ENCODE peak calls at places on chromosome 20, in seven cellular contexts. J is hepatocyte, W is PC-3, R is HCT116, Q is GM23338, X is GM23248, O is MM.1S. D is an unnamed sample.

GRCh38 chr20:31608256-31608980 is 3.3 kb downstream of the ID1 start:
- DNase-seq in X (peak; percentile 90), Q (peak; percentile 100), J (peak; percentile 100), O (no peak), R (peak; percentile 91), W (peak; percentile 94), D (peak; percentile 93)

GRCh38 chr20:53255102-53255710 is 283.0 kb downstream of the TSHZ2 start:
- DNase-seq in R (no peak), X (no peak), W (no peak), O (no peak), Q (no peak), J (no peak), D (no peak)

GRCh38 chr20:10433014-10433622 is 904 bp downstream of the MKKS start:
- DNase-seq in J (no peak), W (peak; percentile 26), R (no peak), O (no peak), X (peak; percentile 48), Q (no peak), D (peak; percentile 14)

GRCh38 chr20:13670160-13670559 is 31.4 kb upstream of the TASP1 start:
- DNase-seq in O (no peak), W (no peak), X (no peak), J (no peak), Q (peak; percentile 42), R (no peak), D (no peak)

GRCh38 chr20:47392015-47392720 is 35.7 kb upstream of the ZMYND8 start:
- DNase-seq in R (peak; percentile 81), W (peak; percentile 99), J (no peak), X (peak; percentile 97), O (peak; percentile 36), Q (peak; percentile 16), D (no peak)

GRCh38 chr20:53282217-53282955 is 310.2 kb downstream of the TSHZ2 start:
- DNase-seq in X (no peak), J (no peak), R (no peak), Q (peak; percentile 64), W (no peak), O (no peak), D (peak; percentile 24)

GRCh38 chr20:11447371-11448100 is 470.2 kb upstream of the BTBD3 start:
- DNase-seq in J (no peak), O (no peak), R (no peak), Q (peak; percentile 41), X (no peak), W (no peak), D (no peak)

GRCh38 chr20:59819496-59820203 is 113.8 kb downstream of the SYCP2 start:
- DNase-seq in R (no peak), O (no peak), Q (no peak), J (no peak), W (no peak), X (no peak), D (no peak)

GRCh38 chr20:10710995-10711775 is 37.4 kb upstream of the JAG1 start:
- DNase-seq in W (peak; percentile 55), Q (no peak), X (no peak), J (peak; percentile 55), O (no peak), R (no peak), D (no peak)

GRCh38 chr20:54565255-54565654 is 89.9 kb downstream of the DOK5 start:
- DNase-seq in X (no peak), W (no peak), J (no peak), O (peak; percentile 84), R (no peak), Q (no peak), D (no peak)
- H3K4me2 ChIP-seq in X (no peak overlapping the region), W (no peak overlapping the region), J (no peak overlapping the region), O (peak overlapping the region; percentile 58), R (no peak overlapping the region), Q (no peak overlapping the region), D (no peak overlapping the region)

GRCh38 chr20:664576-664975 is 11.0 kb downstream of the SCRT2 start:
- DNase-seq in Q (no peak), W (no peak), J (no peak), O (no peak), R (no peak), X (no peak), D (no peak)
- TF ChIP-seq EZH2 in Q (peak; percentile 25), W (no peak), J (no peak), O (no peak), R (no peak), X (peak; percentile 66), D (no peak)

GRCh38 chr20:42530855-42531674 is 658.6 kb downstream of the PTPRT start:
- DNase-seq in Q (peak; percentile 13), J (peak; percentile 54), X (peak; percentile 31), O (peak; percentile 63), R (no peak), W (peak; percentile 29), D (peak; percentile 60)

GRCh38 chr20:42531675-42531985 is 658.1 kb downstream of the PTPRT start:
- DNase-seq in J (no peak), W (no peak), R (no peak), O (peak; percentile 48), X (no peak), Q (no peak), D (peak; percentile 10)
- TF ChIP-seq EZH2phosphoT487 in J (no peak), W (no peak), R (no peak), O (no peak), X (no peak), Q (no peak), D (no peak)

DNA sequence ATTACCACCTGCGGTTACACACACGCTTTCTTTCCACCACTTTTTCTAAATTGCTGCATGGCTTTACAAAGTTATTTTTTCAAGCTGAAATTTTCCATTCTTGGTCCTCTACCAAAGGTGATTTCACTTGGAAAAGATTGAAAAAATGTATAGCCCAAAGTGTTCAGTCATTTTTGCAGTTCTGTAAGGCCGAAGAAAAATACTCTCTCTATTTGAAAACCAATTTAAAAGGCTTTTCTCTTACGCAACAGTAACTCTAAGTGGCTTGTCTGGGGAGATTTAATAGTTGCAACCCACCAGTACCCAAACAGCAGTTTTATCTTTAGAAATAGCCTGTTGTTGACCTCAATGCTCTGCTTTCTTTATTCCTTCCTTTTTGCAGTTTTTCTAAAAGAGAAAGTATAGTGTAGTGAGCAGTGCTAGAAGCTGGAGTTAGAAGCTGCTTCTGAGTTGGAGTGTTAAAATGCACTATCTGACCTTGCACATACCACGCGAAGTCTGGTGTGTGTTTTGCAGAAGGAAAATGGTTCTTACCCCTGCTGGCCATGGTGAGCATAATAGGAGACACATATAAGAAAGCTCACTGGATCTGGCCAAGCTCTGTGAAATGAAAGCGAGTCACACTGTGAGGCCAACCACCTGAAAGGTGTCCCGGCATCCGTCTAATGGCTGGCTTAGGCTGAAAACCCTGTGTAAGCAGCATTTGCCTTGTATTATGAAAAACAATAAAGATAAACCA is 271.6 kb upstream of the PRND start:
- DNase-seq in J (peak; percentile 46), O (no peak), X (peak; percentile 42), W (peak; percentile 58), R (peak; percentile 13), Q (peak; percentile 25), D (no peak)
- H3K4me2 ChIP-seq in J (peak overlapping the region; percentile 42), O (no peak overlapping the region), X (peak overlapping the region; percentile 4), W (no peak overlapping the region), R (no peak overlapping the region), Q (no peak overlapping the region), D (peak overlapping the region; percentile 15)

GRCh38 chr20:8132632-8133587 is 844 bp downstream of the PLCB1 start:
- DNase-seq in R (no peak), J (peak; percentile 13), Q (peak; percentile 51), W (no peak), X (peak; percentile 64), O (no peak), D (peak; percentile 44)
- TF ChIP-seq EZH2 in R (no peak), J (no peak), Q (peak; percentile 26), W (no peak), X (no peak), O (no peak), D (peak; percentile 60)

GRCh38 chr20:3173582-3174441 is 463 bp upstream of the LZTS3 start:
- DNase-seq in W (peak; percentile 91), O (peak; percentile 80), J (peak; percentile 97), Q (peak; percentile 95), X (peak; percentile 95), R (peak; percentile 38), D (peak; percentile 98)

GRCh38 chr20:3172126-3172932 is 1.0 kb downstream of the LZTS3 start:
- DNase-seq in Q (no peak), O (no peak), J (no peak), R (no peak), X (no peak), W (no peak), D (no peak)

GRCh38 chr20:3168829-3169590 is 4.3 kb downstream of the LZTS3 start:
- DNase-seq in J (no peak), R (no peak), W (no peak), X (no peak), O (no peak), Q (no peak), D (no peak)

GRCh38 chr20:3172933-3173581 is at the start of gene LZTS3:
- DNase-seq in W (peak; percentile 35), Q (peak; percentile 96), R (no peak), O (peak; percentile 31), X (peak; percentile 88), J (peak; percentile 93), D (peak; percentile 93)

DNA sequence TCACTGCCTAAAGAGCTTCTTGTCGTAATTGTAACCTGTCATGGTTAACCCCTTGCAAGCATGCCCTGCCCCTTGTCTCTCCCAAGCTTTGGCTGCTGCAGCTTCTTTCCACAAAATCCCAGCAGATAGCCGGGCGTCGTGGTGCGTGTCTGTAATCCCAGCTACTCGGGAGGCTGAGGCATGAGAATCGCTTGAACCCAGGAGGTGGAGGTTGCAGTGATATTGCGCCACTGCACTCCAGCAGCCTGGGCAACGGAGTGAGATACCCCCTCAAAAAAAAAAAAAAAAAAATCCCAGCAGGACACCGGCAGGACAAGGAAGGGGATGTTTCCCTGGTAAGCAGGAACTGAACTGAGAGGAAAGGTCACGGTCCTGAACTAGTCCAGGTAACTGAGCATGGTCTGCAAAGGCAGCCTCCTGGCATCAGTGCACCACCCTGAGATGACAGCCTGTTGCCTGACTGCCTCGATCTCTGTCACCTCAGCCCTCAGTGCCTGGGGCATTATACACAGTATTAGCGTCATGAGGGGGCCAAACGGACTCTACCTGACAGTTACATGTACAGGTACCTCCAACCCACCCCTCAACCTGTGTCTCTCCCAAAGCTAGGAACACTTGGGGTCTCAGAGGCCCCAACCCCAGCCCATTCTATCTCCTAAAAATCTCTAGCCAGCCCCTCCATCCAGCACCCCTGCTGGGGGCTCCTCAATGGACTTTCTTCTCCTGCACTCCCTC is 1.8 kb downstream of the LZTS3 start:
- DNase-seq in O (no peak), Q (no peak), R (no peak), J (no peak), X (no peak), W (no peak), D (no peak)
- TF ChIP-seq EZH2phosphoT487 in O (no peak), Q (no peak), R (no peak), J (no peak), X (no peak), W (no peak), D (no peak)

DNA sequence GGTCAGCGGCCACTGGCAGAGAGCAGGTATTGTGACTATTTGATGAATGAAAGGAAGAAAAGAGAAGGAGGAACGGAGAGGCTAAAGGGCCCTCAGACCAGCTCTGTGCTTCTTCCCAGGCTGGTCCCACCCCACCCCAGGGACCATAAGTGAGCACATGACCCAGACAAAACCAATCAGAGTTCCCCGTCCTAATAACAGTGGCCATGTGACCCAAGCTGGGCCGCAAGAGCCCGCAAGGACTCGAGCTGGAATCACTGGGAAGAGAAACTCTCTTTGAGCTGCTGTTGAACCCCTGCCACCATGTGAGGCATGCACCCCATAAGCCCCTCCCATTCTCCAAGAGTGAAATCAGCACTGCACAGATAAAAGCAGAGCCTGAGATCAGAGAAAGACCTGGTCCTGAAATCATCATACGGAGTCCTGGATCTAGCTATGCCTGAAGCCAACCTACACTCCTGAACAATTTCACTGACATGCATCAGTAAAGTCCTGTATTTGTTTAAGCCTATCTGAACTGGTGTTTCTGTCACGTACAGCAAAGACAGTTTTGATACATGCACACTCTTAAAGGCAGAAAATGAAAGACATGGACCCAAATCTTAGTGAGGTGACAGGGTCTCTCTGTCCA is 90.2 kb downstream of the PREX1 start:
- DNase-seq in W (no peak), O (no peak), Q (no peak), R (no peak), J (no peak), X (no peak), D (peak; percentile 27)
- H3K4me2 ChIP-seq in W (no peak overlapping the region), O (no peak overlapping the region), Q (no peak overlapping the region), R (no peak overlapping the region), J (no peak overlapping the region), X (no peak overlapping the region), D (no peak overlapping the region)